ENCODE peak calls at places on chromosomes 4 and X, in six cellular contexts. I is esophagus squamous epithelium, P is tibial artery, W is substantia nigra, T is PC-3, A is SK-N-SH. L is an unnamed sample.

GRCh38 chr4:14863420-14864364 is 138.6 kb upstream of the CPEB2 start:
- DNase-seq in I (no peak), P (no peak), W (no peak), T (no peak), A (no peak), L (no peak)

GRCh38 chrX:23788946-23789345 is 6.0 kb downstream of the SAT1 start:
- DNase-seq in I (no peak), P (no peak), W (no peak), T (no peak), A (no peak), L (no peak)

GRCh38 chrX:40539214-40540142 is 41.3 kb upstream of the ATP6AP2 start:
- DNase-seq in I (no peak), P (peak), W (no peak), T (no peak), A (no peak), L (peak)

GRCh38 chrX:102808336-102808735 is 87.8 kb downstream of the GPRASP3 start:
- DNase-seq in I (no peak), P (no peak), W (no peak), T (peak), A (no peak), L (no peak)

GRCh38 chrX:17214962-17215361 is 160.0 kb upstream of the NHS start:
- DNase-seq in I (no peak), P (no peak), W (no peak), T (no peak), A (no peak), L (no peak)

GRCh38 chr4:119050501-119051090 is 85.0 kb upstream of the MYOZ2 start:
- DNase-seq in I (no peak), P (no peak), W (no peak), T (peak), A (no peak), L (no peak)

GRCh38 chrX:10017866-10018265 is 50.7 kb downstream of the CLDN34 start:
- DNase-seq in I (no peak), P (no peak), W (no peak), T (peak), A (no peak), L (no peak)

GRCh38 chr4:18850763-18851331 is 829.3 kb upstream of the LCORL start:
- DNase-seq in I (no peak), P (no peak), W (no peak), T (no peak), A (peak), L (no peak)

GRCh38 chr4:55742655-55743191 is 76.9 kb upstream of the EXOC1L start:
- DNase-seq in I (no peak), P (no peak), W (no peak), T (peak), A (peak), L (no peak)

GRCh38 chrX:11532291-11533075 is 133.2 kb downstream of the ARHGAP6 start:
- DNase-seq in I (no peak), P (no peak), W (no peak), T (peak), A (no peak), L (no peak)

GRCh38 chrX:94492541-94492940 is 818.5 kb downstream of the FAM133A start:
- DNase-seq in I (no peak), P (no peak), W (no peak), T (no peak), A (no peak), L (no peak)

GRCh38 chr4:175514174-175514573 is 297.9 kb downstream of the GPM6A start:
- DNase-seq in I (no peak), P (no peak), W (no peak), T (no peak), A (no peak), L (no peak)

GRCh38 chr4:98522603-98523395 is 135.6 kb downstream of the TSPAN5 start:
- DNase-seq in I (no peak), P (no peak), W (no peak), T (peak), A (no peak), L (no peak)

GRCh38 chrX:1529328-1529727 is 7.7 kb downstream of the P2RY8 start:
- DNase-seq in I (no peak), P (no peak), W (no peak), T (no peak), A (no peak), L (no peak)

GRCh38 chr4:1055721-1056590 is 44.5 kb downstream of the FGFRL1 start:
- DNase-seq in I (no peak), P (no peak), W (no peak), T (no peak), A (peak), L (no peak)

GRCh38 chrX:46220822-46221221 is 324.4 kb downstream of the ZNF674 start:
- DNase-seq in I (no peak), P (no peak), W (no peak), T (no peak), A (no peak), L (no peak)

GRCh38 chrX:48833531-48834138 is 1.8 kb downstream of the PCSK1N start:
- DNase-seq in I (no peak), P (no peak), W (no peak), T (peak), A (peak), L (no peak)

GRCh38 chrX:150887906-150888465 is 10.5 kb downstream of the CD99L2 start:
- DNase-seq in I (no peak), P (no peak), W (peak), T (peak), A (no peak), L (no peak)

GRCh38 chrX:71545364-71545763 is 12.5 kb downstream of the OGT start:
- DNase-seq in I (no peak), P (no peak), W (no peak), T (no peak), A (no peak), L (no peak)

GRCh38 chr4:80587861-80588385 is 252.4 kb downstream of the CFAP299 start:
- DNase-seq in I (no peak), P (no peak), W (no peak), T (no peak), A (no peak), L (no peak)

GRCh38 chr4:16916719-16917337 is 18.4 kb upstream of the LDB2 start:
- DNase-seq in I (no peak), P (no peak), W (no peak), T (peak), A (peak), L (no peak)

GRCh38 chrX:17818729-17819128 is 42.4 kb downstream of the RAI2 start:
- DNase-seq in I (no peak), P (no peak), W (no peak), T (no peak), A (no peak), L (no peak)

GRCh38 chrX:125090046-125090445 is 229.6 kb upstream of the TEX13C start:
- DNase-seq in I (no peak), P (no peak), W (no peak), T (peak), A (no peak), L (no peak)

GRCh38 chr4:188992706-188993105 is 853.5 kb downstream of the TRIML1 start:
- DNase-seq in I (no peak), P (no peak), W (no peak), T (peak), A (no peak), L (no peak)

GRCh38 chrX:72609313-72609712 is 36.7 kb upstream of the HDAC8 start:
- DNase-seq in I (no peak), P (no peak), W (no peak), T (peak), A (no peak), L (no peak)

GRCh38 chrX:106932492-106932923 is 12.3 kb downstream of the CLDN2 start:
- DNase-seq in I (no peak), P (no peak), W (no peak), T (peak), A (no peak), L (no peak)

GRCh38 chrX:9781941-9782340 is 4.3 kb upstream of the SHROOM2 start:
- DNase-seq in I (no peak), P (no peak), W (no peak), T (peak), A (no peak), L (no peak)

GRCh38 chr4:120830204-120830603 is 92.3 kb downstream of the PRDM5 start:
- DNase-seq in I (no peak), P (no peak), W (no peak), T (no peak), A (peak), L (no peak)

DNA sequence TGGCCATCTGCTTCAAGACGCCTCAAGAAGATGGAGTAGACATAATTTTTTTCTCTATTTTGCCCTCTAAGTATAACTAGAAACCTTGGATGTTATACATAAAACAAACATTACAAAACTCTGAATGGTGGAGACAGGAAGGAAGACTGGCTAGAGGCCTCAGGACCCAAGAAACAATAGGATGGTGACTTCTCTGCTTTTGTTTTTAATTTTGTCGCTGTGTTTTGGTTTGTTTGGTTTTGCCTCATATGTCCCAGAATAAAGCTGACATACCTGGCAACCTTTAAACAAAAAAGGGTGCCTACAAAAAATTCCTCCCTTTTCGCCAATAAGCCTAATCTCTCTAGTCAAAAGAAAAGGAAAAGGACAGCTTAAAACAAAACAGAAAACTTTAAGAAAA is 109.1 kb downstream of the PPP4R3C start:
- DNase-seq in I (no peak), P (no peak), W (no peak), T (no peak), A (no peak), L (no peak)
- H3K27ac ChIP-seq in I (no peak), P (no peak), W (no peak), T (no peak), A (no peak), L (no peak)

GRCh38 chr4:127533028-127533700 is 99.6 kb upstream of the INTU start:
- DNase-seq in I (no peak), P (peak), W (no peak), T (no peak), A (no peak), L (peak)
- H3K27ac ChIP-seq in I (no peak), P (no peak), W (no peak), T (no peak), A (no peak), L (no peak)

GRCh38 chrX:136735604-136736003 is 45.1 kb downstream of the ARHGEF6 start:
- DNase-seq in I (no peak), P (no peak), W (no peak), T (no peak), A (no peak), L (no peak)
- H3K27ac ChIP-seq in I (no peak), P (no peak), W (no peak), T (no peak), A (no peak), L (no peak)

GRCh38 chr4:123361195-123361861 is 35.3 kb upstream of the SPRY1 start:
- DNase-seq in I (no peak), P (no peak), W (no peak), T (peak), A (no peak), L (no peak)
- H3K27ac ChIP-seq in I (peak), P (peak), W (no peak), T (peak), A (peak), L (peak)

GRCh38 chrX:47648376-47648775 is 2.0 kb downstream of the ELK1 start:
- DNase-seq in I (no peak), P (no peak), W (no peak), T (no peak), A (no peak), L (no peak)
- H3K27ac ChIP-seq in I (no peak), P (no peak), W (no peak), T (no peak), A (no peak), L (no peak)

GRCh38 chrX:30283456-30284200 is 25.6 kb downstream of the NR0B1 start:
- DNase-seq in I (no peak), P (no peak), W (no peak), T (peak), A (no peak), L (no peak)
- H3K27ac ChIP-seq in I (peak), P (no peak), W (no peak), T (peak), A (peak), L (no peak)

GRCh38 chr4:168930413-168931196 is 79.5 kb downstream of the CBR4 start:
- DNase-seq in I (no peak), P (no peak), W (no peak), T (no peak), A (no peak), L (no peak)
- H3K27ac ChIP-seq in I (no peak), P (no peak), W (no peak), T (no peak), A (no peak), L (no peak)

DNA sequence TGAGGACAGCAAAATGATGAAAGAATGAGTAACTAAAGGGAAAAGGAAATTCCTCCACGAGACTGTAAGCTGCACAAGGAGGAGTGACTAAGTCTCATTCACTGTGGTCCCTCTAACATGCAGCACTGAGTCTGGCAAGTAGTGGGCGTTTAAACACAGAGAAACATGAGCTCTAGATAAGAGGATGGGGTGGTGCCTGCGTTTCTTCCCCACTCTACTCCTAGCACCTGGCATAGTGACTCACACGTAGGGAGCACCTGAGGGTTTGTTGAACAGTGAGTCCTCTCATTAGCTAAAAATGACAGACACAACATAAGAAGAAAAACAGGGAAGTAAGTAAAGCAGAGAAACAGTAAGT is 105.8 kb upstream of the CBR4 start:
- DNase-seq in I (no peak), P (no peak), W (no peak), T (peak), A (no peak), L (no peak)
- H3K27ac ChIP-seq in I (no peak), P (no peak), W (peak), T (peak), A (peak), L (no peak)